ENCODE peak calls at places on chromosomes 3 and 15, in seven cellular contexts. U is iris pigment epithelial cell; H is epithelial cell of esophagus; N is OCI-LY7; R is T-helper 2 cell; E is stimulated activated CD4-positive, alpha-beta T cell treated with anti-CD3 and anti-CD28 coated beads, Interleukin-1b, Interleukin-23, amount 100 ng/mL, for 48 hours; D is NCI-H1417. L is an unnamed sample.

GRCh38 chr15:42490246-42490742 is 647 bp downstream of the ZNF106 start:
- DNase-seq in U (no peak), H (peak), N (peak), R (no peak), E (no peak), D (no peak), L (peak)

GRCh38 chr3:133136114-133137041 is 98.2 kb downstream of the TMEM108 start:
- DNase-seq in U (peak), H (peak), N (no peak), R (no peak), E (no peak), D (peak), L (peak)

GRCh38 chr3:101780661-101781060 is 1.6 kb downstream of the NXPE3 start:
- DNase-seq in U (peak), H (peak), N (no peak), R (no peak), E (no peak), D (no peak), L (peak)

GRCh38 chr3:23671901-23672589 is 133.7 kb upstream of the UBE2E1 start:
- DNase-seq in U (peak), H (peak), N (no peak), R (no peak), E (no peak), D (no peak), L (no peak)

GRCh38 chr3:186287723-186288122 is 74.3 kb downstream of the DGKG start:
- DNase-seq in U (peak), H (peak), N (no peak), R (no peak), E (no peak), D (no peak), L (no peak)

GRCh38 chr3:101381809-101382208 is 61.4 kb upstream of the IMPG2 start:
- DNase-seq in U (peak), H (peak), N (peak), R (no peak), E (no peak), D (peak), L (peak)

GRCh38 chr3:154244644-154245043 is 79.6 kb downstream of the DHX36 start:
- DNase-seq in U (peak), H (peak), N (no peak), R (no peak), E (no peak), D (no peak), L (no peak)

GRCh38 chr15:60349589-60349988 is 48.2 kb downstream of the ANXA2 start:
- DNase-seq in U (no peak), H (no peak), N (no peak), R (no peak), E (no peak), D (no peak), L (no peak)

GRCh38 chr3:56830884-56831283 is 29.1 kb upstream of the ARHGEF3 start:
- DNase-seq in U (no peak), H (no peak), N (no peak), R (no peak), E (no peak), D (no peak), L (no peak)

GRCh38 chr3:86578071-86578470 is 412.9 kb downstream of the VGLL3 start:
- DNase-seq in U (no peak), H (peak), N (no peak), R (no peak), E (no peak), D (no peak), L (no peak)

GRCh38 chr3:181710581-181711255 is 1.0 kb upstream of the SOX2 start:
- DNase-seq in U (no peak), H (no peak), N (no peak), R (no peak), E (no peak), D (peak), L (peak)

GRCh38 chr15:60703196-60703933 is 224.4 kb upstream of the ICE2 start:
- DNase-seq in U (no peak), H (no peak), N (no peak), R (no peak), E (no peak), D (no peak), L (no peak)

GRCh38 chr3:165513715-165514711 is 317.8 kb upstream of the SLITRK3 start:
- DNase-seq in U (no peak), H (peak), N (no peak), R (no peak), E (no peak), D (no peak), L (no peak)

GRCh38 chr3:193593666-193594025 is 638 bp downstream of the OPA1 start:
- DNase-seq in U (peak), H (peak), N (peak), R (no peak), E (peak), D (peak), L (peak)

GRCh38 chr3:183117046-183117445 is 17.8 kb upstream of the MCCC1 start:
- DNase-seq in U (no peak), H (peak), N (no peak), R (no peak), E (no peak), D (peak), L (no peak)

GRCh38 chr3:38640661-38641441 is 8.6 kb downstream of the SCN5A start:
- DNase-seq in U (no peak), H (no peak), N (no peak), R (no peak), E (no peak), D (peak), L (no peak)

GRCh38 chr3:112610121-112610520 is 30.8 kb downstream of the CCDC80 start:
- DNase-seq in U (peak), H (no peak), N (no peak), R (no peak), E (no peak), D (no peak), L (no peak)

GRCh38 chr3:192831111-192831644 is 86.5 kb downstream of the MB21D2 start:
- DNase-seq in U (peak), H (peak), N (no peak), R (no peak), E (peak), D (no peak), L (no peak)

GRCh38 chr3:154615451-154615850 is 185.5 kb upstream of the GPR149 start:
- DNase-seq in U (peak), H (no peak), N (no peak), R (no peak), E (no peak), D (peak), L (no peak)

GRCh38 chr15:34436126-34436955 is 1.3 kb downstream of the GOLGA8A start:
- DNase-seq in U (peak), H (no peak), N (no peak), R (no peak), E (no peak), D (peak), L (peak)

GRCh38 chr15:65957451-65957850 is 88.2 kb downstream of the RAB11A start:
- DNase-seq in U (no peak), H (no peak), N (no peak), R (no peak), E (no peak), D (peak), L (no peak)

GRCh38 chr3:147428396-147429153 is 19.4 kb downstream of the ZIC1 start:
- DNase-seq in U (no peak), H (no peak), N (no peak), R (no peak), E (no peak), D (no peak), L (no peak)